ENCODE peak calls at places on chromosomes 7 and 10, in ten cellular contexts. One of them, this sample, is unnamed.

GRCh38 chr10:83677795-83678194 is 461.5 kb upstream of the GHITM start:
- DNase-seq in HEK293T: no peak
- DNase-seq in GM12865: peak; percentile 73
- DNase-seq in H54: no peak
- DNase-seq in germinal center: no peak
- DNase-seq in left lung: no peak
- DNase-seq in NCI-H1092: no peak
- DNase-seq in anterior cingulate cortex: no peak
- DNase-seq in activated CD4-positive, alpha-beta T cell treated with anti-CD3 and anti-CD28 coated beads, Interleukin-2, amount 50 U/mL, for 24 hours: no peak
- DNase-seq in SJSA1: no peak
- DNase-seq in this sample: no peak

GRCh38 chr10:74008212-74008731 is 10.4 kb downstream of the VCL start:
- DNase-seq in HEK293T: no peak
- DNase-seq in GM12865: peak; percentile 62
- DNase-seq in H54: no peak
- DNase-seq in germinal center: no peak
- DNase-seq in left lung: no peak
- DNase-seq in NCI-H1092: no peak
- DNase-seq in anterior cingulate cortex: no peak
- DNase-seq in activated CD4-positive, alpha-beta T cell treated with anti-CD3 and anti-CD28 coated beads, Interleukin-2, amount 50 U/mL, for 24 hours: no peak
- DNase-seq in SJSA1: peak; percentile 51
- DNase-seq in this sample: peak; percentile 17

GRCh38 chr10:87882555-87883294 is 19.3 kb downstream of the PTEN start:
- DNase-seq in HEK293T: no peak
- DNase-seq in GM12865: no peak
- DNase-seq in H54: no peak
- DNase-seq in germinal center: no peak
- DNase-seq in left lung: no peak
- DNase-seq in NCI-H1092: no peak
- DNase-seq in anterior cingulate cortex: no peak
- DNase-seq in activated CD4-positive, alpha-beta T cell treated with anti-CD3 and anti-CD28 coated beads, Interleukin-2, amount 50 U/mL, for 24 hours: no peak
- DNase-seq in SJSA1: no peak
- DNase-seq in this sample: no peak

GRCh38 chr10:119933179-119933578 is 40.6 kb downstream of the SEC23IP start:
- DNase-seq in HEK293T: peak; percentile 60
- DNase-seq in GM12865: no peak
- DNase-seq in H54: no peak
- DNase-seq in germinal center: peak; percentile 26
- DNase-seq in left lung: no peak
- DNase-seq in NCI-H1092: no peak
- DNase-seq in anterior cingulate cortex: no peak
- DNase-seq in activated CD4-positive, alpha-beta T cell treated with anti-CD3 and anti-CD28 coated beads, Interleukin-2, amount 50 U/mL, for 24 hours: no peak
- DNase-seq in SJSA1: no peak
- DNase-seq in this sample: no peak

GRCh38 chr10:15293862-15294835 is 76.9 kb downstream of the FAM171A1 start:
- DNase-seq in HEK293T: no peak
- DNase-seq in GM12865: no peak
- DNase-seq in H54: no peak
- DNase-seq in germinal center: no peak
- DNase-seq in left lung: no peak
- DNase-seq in NCI-H1092: no peak
- DNase-seq in anterior cingulate cortex: peak; percentile 69
- DNase-seq in activated CD4-positive, alpha-beta T cell treated with anti-CD3 and anti-CD28 coated beads, Interleukin-2, amount 50 U/mL, for 24 hours: no peak
- DNase-seq in SJSA1: no peak
- DNase-seq in this sample: no peak

GRCh38 chr10:105585215-105585614 is 944.1 kb downstream of the SORCS3 start:
- DNase-seq in HEK293T: no peak
- DNase-seq in GM12865: no peak
- DNase-seq in H54: no peak
- DNase-seq in germinal center: no peak
- DNase-seq in left lung: no peak
- DNase-seq in NCI-H1092: no peak
- DNase-seq in anterior cingulate cortex: no peak
- DNase-seq in activated CD4-positive, alpha-beta T cell treated with anti-CD3 and anti-CD28 coated beads, Interleukin-2, amount 50 U/mL, for 24 hours: no peak
- DNase-seq in SJSA1: no peak
- DNase-seq in this sample: peak; percentile 61

GRCh38 chr10:103111031-103111917 is 81.8 kb downstream of the NT5C2 start:
- DNase-seq in HEK293T: peak; percentile 43
- DNase-seq in GM12865: peak; percentile 86
- DNase-seq in H54: no peak
- DNase-seq in germinal center: no peak
- DNase-seq in left lung: no peak
- DNase-seq in NCI-H1092: no peak
- DNase-seq in anterior cingulate cortex: no peak
- DNase-seq in activated CD4-positive, alpha-beta T cell treated with anti-CD3 and anti-CD28 coated beads, Interleukin-2, amount 50 U/mL, for 24 hours: no peak
- DNase-seq in SJSA1: no peak
- DNase-seq in this sample: no peak

GRCh38 chr7:36079446-36080025 is 73.5 kb upstream of the EEPD1 start:
- DNase-seq in HEK293T: no peak
- DNase-seq in GM12865: no peak
- DNase-seq in H54: no peak
- DNase-seq in germinal center: no peak
- DNase-seq in left lung: no peak
- DNase-seq in NCI-H1092: no peak
- DNase-seq in anterior cingulate cortex: no peak
- DNase-seq in activated CD4-positive, alpha-beta T cell treated with anti-CD3 and anti-CD28 coated beads, Interleukin-2, amount 50 U/mL, for 24 hours: no peak
- DNase-seq in SJSA1: no peak
- DNase-seq in this sample: peak; percentile 78

GRCh38 chr7:117682681-117683385 is 190.4 kb downstream of the CTTNBP2 start:
- DNase-seq in HEK293T: no peak
- DNase-seq in GM12865: no peak
- DNase-seq in H54: no peak
- DNase-seq in germinal center: no peak
- DNase-seq in left lung: no peak
- DNase-seq in NCI-H1092: no peak
- DNase-seq in anterior cingulate cortex: no peak
- DNase-seq in activated CD4-positive, alpha-beta T cell treated with anti-CD3 and anti-CD28 coated beads, Interleukin-2, amount 50 U/mL, for 24 hours: no peak
- DNase-seq in SJSA1: no peak
- DNase-seq in this sample: peak; percentile 60

GRCh38 chr7:87671-88070 is 104.7 kb upstream of the FAM20C start:
- DNase-seq in HEK293T: no peak
- DNase-seq in GM12865: no peak
- DNase-seq in H54: no peak
- DNase-seq in germinal center: no peak
- DNase-seq in left lung: no peak
- DNase-seq in NCI-H1092: no peak
- DNase-seq in anterior cingulate cortex: no peak
- DNase-seq in activated CD4-positive, alpha-beta T cell treated with anti-CD3 and anti-CD28 coated beads, Interleukin-2, amount 50 U/mL, for 24 hours: no peak
- DNase-seq in SJSA1: no peak
- DNase-seq in this sample: no peak

GRCh38 chr10:77974396-77975074 is 48.0 kb upstream of the DLG5 start:
- DNase-seq in HEK293T: peak; percentile 53
- DNase-seq in GM12865: peak; percentile 44
- DNase-seq in H54: no peak
- DNase-seq in germinal center: no peak
- DNase-seq in left lung: no peak
- DNase-seq in NCI-H1092: no peak
- DNase-seq in anterior cingulate cortex: no peak
- DNase-seq in activated CD4-positive, alpha-beta T cell treated with anti-CD3 and anti-CD28 coated beads, Interleukin-2, amount 50 U/mL, for 24 hours: no peak
- DNase-seq in SJSA1: no peak
- DNase-seq in this sample: peak; percentile 35

GRCh38 chr10:4267084-4267774 is 482.2 kb upstream of the KLF6 start:
- DNase-seq in HEK293T: no peak
- DNase-seq in GM12865: no peak
- DNase-seq in H54: no peak
- DNase-seq in germinal center: no peak
- DNase-seq in left lung: no peak
- DNase-seq in NCI-H1092: no peak
- DNase-seq in anterior cingulate cortex: no peak
- DNase-seq in activated CD4-positive, alpha-beta T cell treated with anti-CD3 and anti-CD28 coated beads, Interleukin-2, amount 50 U/mL, for 24 hours: no peak
- DNase-seq in SJSA1: no peak
- DNase-seq in this sample: no peak

GRCh38 chr7:70738080-70738479 is 393.9 kb upstream of the GALNT17 start:
- DNase-seq in HEK293T: peak; percentile 31
- DNase-seq in GM12865: no peak
- DNase-seq in H54: peak; percentile 19
- DNase-seq in germinal center: no peak
- DNase-seq in left lung: peak; percentile 70
- DNase-seq in NCI-H1092: no peak
- DNase-seq in anterior cingulate cortex: no peak
- DNase-seq in activated CD4-positive, alpha-beta T cell treated with anti-CD3 and anti-CD28 coated beads, Interleukin-2, amount 50 U/mL, for 24 hours: no peak
- DNase-seq in SJSA1: no peak
- DNase-seq in this sample: peak; percentile 74

GRCh38 chr10:114515515-114515914 is 111.2 kb upstream of the AFAP1L2 start:
- DNase-seq in HEK293T: no peak
- DNase-seq in GM12865: no peak
- DNase-seq in H54: no peak
- DNase-seq in germinal center: no peak
- DNase-seq in left lung: no peak
- DNase-seq in NCI-H1092: no peak
- DNase-seq in anterior cingulate cortex: no peak
- DNase-seq in activated CD4-positive, alpha-beta T cell treated with anti-CD3 and anti-CD28 coated beads, Interleukin-2, amount 50 U/mL, for 24 hours: no peak
- DNase-seq in SJSA1: no peak
- DNase-seq in this sample: no peak

GRCh38 chr10:96972264-96972663 is 140.2 kb downstream of the LCOR start:
- DNase-seq in HEK293T: no peak
- DNase-seq in GM12865: peak; percentile 21
- DNase-seq in H54: no peak
- DNase-seq in germinal center: no peak
- DNase-seq in left lung: no peak
- DNase-seq in NCI-H1092: no peak
- DNase-seq in anterior cingulate cortex: no peak
- DNase-seq in activated CD4-positive, alpha-beta T cell treated with anti-CD3 and anti-CD28 coated beads, Interleukin-2, amount 50 U/mL, for 24 hours: no peak
- DNase-seq in SJSA1: no peak
- DNase-seq in this sample: peak; percentile 43

GRCh38 chr7:5692112-5692844 is 89.2 kb downstream of the RNF216 start:
- DNase-seq in HEK293T: no peak
- DNase-seq in GM12865: peak; percentile 66
- DNase-seq in H54: peak; percentile 89
- DNase-seq in germinal center: no peak
- DNase-seq in left lung: no peak
- DNase-seq in NCI-H1092: no peak
- DNase-seq in anterior cingulate cortex: peak; percentile 47
- DNase-seq in activated CD4-positive, alpha-beta T cell treated with anti-CD3 and anti-CD28 coated beads, Interleukin-2, amount 50 U/mL, for 24 hours: no peak
- DNase-seq in SJSA1: peak; percentile 75
- DNase-seq in this sample: peak; percentile 92

GRCh38 chr7:66779669-66780408 is 39.3 kb downstream of the RABGEF1 start:
- DNase-seq in HEK293T: no peak
- DNase-seq in GM12865: no peak
- DNase-seq in H54: peak; percentile 12
- DNase-seq in germinal center: no peak
- DNase-seq in left lung: no peak
- DNase-seq in NCI-H1092: no peak
- DNase-seq in anterior cingulate cortex: no peak
- DNase-seq in activated CD4-positive, alpha-beta T cell treated with anti-CD3 and anti-CD28 coated beads, Interleukin-2, amount 50 U/mL, for 24 hours: no peak
- DNase-seq in SJSA1: no peak
- DNase-seq in this sample: peak; percentile 42

GRCh38 chr10:131310904-131311660 is 439 bp downstream of the TCERG1L start:
- DNase-seq in HEK293T: no peak
- DNase-seq in GM12865: no peak
- DNase-seq in H54: no peak
- DNase-seq in germinal center: no peak
- DNase-seq in left lung: no peak
- DNase-seq in NCI-H1092: no peak
- DNase-seq in anterior cingulate cortex: no peak
- DNase-seq in activated CD4-positive, alpha-beta T cell treated with anti-CD3 and anti-CD28 coated beads, Interleukin-2, amount 50 U/mL, for 24 hours: no peak
- DNase-seq in SJSA1: no peak
- DNase-seq in this sample: no peak

GRCh38 chr10:97314677-97315076 is 4.4 kb upstream of the FRAT1 start:
- DNase-seq in HEK293T: no peak
- DNase-seq in GM12865: no peak
- DNase-seq in H54: no peak
- DNase-seq in germinal center: no peak
- DNase-seq in left lung: no peak
- DNase-seq in NCI-H1092: no peak
- DNase-seq in anterior cingulate cortex: no peak
- DNase-seq in activated CD4-positive, alpha-beta T cell treated with anti-CD3 and anti-CD28 coated beads, Interleukin-2, amount 50 U/mL, for 24 hours: no peak
- DNase-seq in SJSA1: no peak
- DNase-seq in this sample: no peak

GRCh38 chr10:3887885-3888476 is 103.0 kb upstream of the KLF6 start:
- DNase-seq in HEK293T: no peak
- DNase-seq in GM12865: peak; percentile 83
- DNase-seq in H54: no peak
- DNase-seq in germinal center: no peak
- DNase-seq in left lung: peak; percentile 68
- DNase-seq in NCI-H1092: no peak
- DNase-seq in anterior cingulate cortex: no peak
- DNase-seq in activated CD4-positive, alpha-beta T cell treated with anti-CD3 and anti-CD28 coated beads, Interleukin-2, amount 50 U/mL, for 24 hours: no peak
- DNase-seq in SJSA1: peak; percentile 84
- DNase-seq in this sample: peak; percentile 99

GRCh38 chr10:132069122-132069848 is 3.5 kb downstream of the JAKMIP3 start:
- DNase-seq in HEK293T: no peak
- DNase-seq in GM12865: no peak
- DNase-seq in H54: no peak
- DNase-seq in germinal center: no peak
- DNase-seq in left lung: no peak
- DNase-seq in NCI-H1092: no peak
- DNase-seq in anterior cingulate cortex: no peak
- DNase-seq in activated CD4-positive, alpha-beta T cell treated with anti-CD3 and anti-CD28 coated beads, Interleukin-2, amount 50 U/mL, for 24 hours: no peak
- DNase-seq in SJSA1: no peak
- DNase-seq in this sample: no peak

GRCh38 chr7:111528331-111528730 is 34.0 kb downstream of the IMMP2L start:
- DNase-seq in HEK293T: no peak
- DNase-seq in GM12865: peak; percentile 74
- DNase-seq in H54: no peak
- DNase-seq in germinal center: no peak
- DNase-seq in left lung: no peak
- DNase-seq in NCI-H1092: no peak
- DNase-seq in anterior cingulate cortex: no peak
- DNase-seq in activated CD4-positive, alpha-beta T cell treated with anti-CD3 and anti-CD28 coated beads, Interleukin-2, amount 50 U/mL, for 24 hours: no peak
- DNase-seq in SJSA1: no peak
- DNase-seq in this sample: no peak

GRCh38 chr10:24722676-24723385 is 856 bp downstream of the ARHGAP21 start:
- DNase-seq in HEK293T: peak; percentile 39
- DNase-seq in GM12865: peak; percentile 64
- DNase-seq in H54: no peak
- DNase-seq in germinal center: peak; percentile 41
- DNase-seq in left lung: peak; percentile 46
- DNase-seq in NCI-H1092: no peak
- DNase-seq in anterior cingulate cortex: peak; percentile 72
- DNase-seq in activated CD4-positive, alpha-beta T cell treated with anti-CD3 and anti-CD28 coated beads, Interleukin-2, amount 50 U/mL, for 24 hours: no peak
- DNase-seq in SJSA1: peak; percentile 65
- DNase-seq in this sample: peak; percentile 61

GRCh38 chr7:120723465-120724385 is 134.2 kb downstream of the TSPAN12 start:
- DNase-seq in HEK293T: no peak
- DNase-seq in GM12865: no peak
- DNase-seq in H54: no peak
- DNase-seq in germinal center: no peak
- DNase-seq in left lung: no peak
- DNase-seq in NCI-H1092: no peak
- DNase-seq in anterior cingulate cortex: no peak
- DNase-seq in activated CD4-positive, alpha-beta T cell treated with anti-CD3 and anti-CD28 coated beads, Interleukin-2, amount 50 U/mL, for 24 hours: no peak
- DNase-seq in SJSA1: no peak
- DNase-seq in this sample: no peak

GRCh38 chr10:60916025-60916424 is 28.0 kb downstream of the RHOBTB1 start:
- DNase-seq in HEK293T: peak; percentile 32
- DNase-seq in GM12865: no peak
- DNase-seq in H54: no peak
- DNase-seq in germinal center: no peak
- DNase-seq in left lung: no peak
- DNase-seq in NCI-H1092: no peak
- DNase-seq in anterior cingulate cortex: no peak
- DNase-seq in activated CD4-positive, alpha-beta T cell treated with anti-CD3 and anti-CD28 coated beads, Interleukin-2, amount 50 U/mL, for 24 hours: no peak
- DNase-seq in SJSA1: no peak
- DNase-seq in this sample: peak; percentile 25

GRCh38 chr7:75869776-75870379 is 9.0 kb upstream of the RHBDD2 start:
- DNase-seq in HEK293T: no peak
- DNase-seq in GM12865: no peak
- DNase-seq in H54: no peak
- DNase-seq in germinal center: no peak
- DNase-seq in left lung: no peak
- DNase-seq in NCI-H1092: no peak
- DNase-seq in anterior cingulate cortex: no peak
- DNase-seq in activated CD4-positive, alpha-beta T cell treated with anti-CD3 and anti-CD28 coated beads, Interleukin-2, amount 50 U/mL, for 24 hours: no peak
- DNase-seq in SJSA1: no peak
- DNase-seq in this sample: peak; percentile 20

GRCh38 chr10:112275512-112276245 is 7.5 kb upstream of the TECTB start:
- DNase-seq in HEK293T: no peak
- DNase-seq in GM12865: no peak
- DNase-seq in H54: no peak
- DNase-seq in germinal center: no peak
- DNase-seq in left lung: no peak
- DNase-seq in NCI-H1092: no peak
- DNase-seq in anterior cingulate cortex: no peak
- DNase-seq in activated CD4-positive, alpha-beta T cell treated with anti-CD3 and anti-CD28 coated beads, Interleukin-2, amount 50 U/mL, for 24 hours: no peak
- DNase-seq in SJSA1: no peak
- DNase-seq in this sample: no peak

GRCh38 chr10:110901954-110902819 is 16.8 kb downstream of the BBIP1 start:
- DNase-seq in HEK293T: no peak
- DNase-seq in GM12865: no peak
- DNase-seq in H54: no peak
- DNase-seq in germinal center: no peak
- DNase-seq in left lung: no peak
- DNase-seq in NCI-H1092: no peak
- DNase-seq in anterior cingulate cortex: no peak
- DNase-seq in activated CD4-positive, alpha-beta T cell treated with anti-CD3 and anti-CD28 coated beads, Interleukin-2, amount 50 U/mL, for 24 hours: no peak
- DNase-seq in SJSA1: no peak
- DNase-seq in this sample: peak; percentile 52

This sample was measured in kidney tubule cell.